ENCODE peak calls at places on chromosomes 12 and 14, in five cellular contexts. One of them, this sample, is unnamed.

GRCh38 chr12:121038861-121039654 is at the start of gene OASL:
- DNase-seq in AG04449: no peak
- DNase-seq in OCI-LY7: no peak
- DNase-seq in fibroblast of lung: peak; percentile 80
- DNase-seq in B cell: peak; percentile 49
- DNase-seq in this sample: no peak

GRCh38 chr14:93114713-93115068 is 1.0 kb downstream of the ITPK1 start:
- DNase-seq in AG04449: no peak
- DNase-seq in OCI-LY7: peak; percentile 32
- DNase-seq in fibroblast of lung: no peak
- DNase-seq in B cell: no peak
- DNase-seq in this sample: peak; percentile 18

GRCh38 chr12:52226446-52226845 is 6.6 kb upstream of the KRT7 start:
- DNase-seq in AG04449: no peak
- DNase-seq in OCI-LY7: no peak
- DNase-seq in fibroblast of lung: no peak
- DNase-seq in B cell: no peak
- DNase-seq in this sample: no peak

GRCh38 chr12:19561411-19561961 is 122.2 kb downstream of the AEBP2 start:
- DNase-seq in AG04449: no peak
- DNase-seq in OCI-LY7: no peak
- DNase-seq in fibroblast of lung: no peak
- DNase-seq in B cell: no peak
- DNase-seq in this sample: no peak

GRCh38 chr12:92561543-92561899 is 141.3 kb upstream of the PLEKHG7 start:
- DNase-seq in AG04449: peak; percentile 60
- DNase-seq in OCI-LY7: no peak
- DNase-seq in fibroblast of lung: peak; percentile 99
- DNase-seq in B cell: no peak
- DNase-seq in this sample: no peak

GRCh38 chr14:103023881-103024473 is 33.4 kb downstream of the CDC42BPB start:
- DNase-seq in AG04449: no peak
- DNase-seq in OCI-LY7: no peak
- DNase-seq in fibroblast of lung: peak; percentile 57
- DNase-seq in B cell: no peak
- DNase-seq in this sample: peak; percentile 55

GRCh38 chr14:50247245-50247644 is 15.9 kb upstream of the SOS2 start:
- DNase-seq in AG04449: no peak
- DNase-seq in OCI-LY7: no peak
- DNase-seq in fibroblast of lung: no peak
- DNase-seq in B cell: no peak
- DNase-seq in this sample: no peak

GRCh38 chr12:117100851-117101673 is 1.8 kb upstream of the TESC start:
- DNase-seq in AG04449: no peak
- DNase-seq in OCI-LY7: peak; percentile 9
- DNase-seq in fibroblast of lung: no peak
- DNase-seq in B cell: no peak
- DNase-seq in this sample: no peak

GRCh38 chr14:20719777-20720176 is 25.9 kb upstream of the EDDM3A start:
- DNase-seq in AG04449: no peak
- DNase-seq in OCI-LY7: no peak
- DNase-seq in fibroblast of lung: no peak
- DNase-seq in B cell: no peak
- DNase-seq in this sample: no peak

GRCh38 chr12:1928439-1929121 is 10.1 kb upstream of the CACNA2D4 start:
- DNase-seq in AG04449: no peak
- DNase-seq in OCI-LY7: no peak
- DNase-seq in fibroblast of lung: no peak
- DNase-seq in B cell: no peak
- DNase-seq in this sample: no peak

GRCh38 chr12:6367969-6368892 is 7.1 kb downstream of the SCNN1A start:
- DNase-seq in AG04449: no peak
- DNase-seq in OCI-LY7: peak; percentile 65
- DNase-seq in fibroblast of lung: no peak
- DNase-seq in B cell: no peak
- DNase-seq in this sample: no peak

GRCh38 chr12:6965026-6965661 is 5.3 kb downstream of the PHB2 start:
- DNase-seq in AG04449: no peak
- DNase-seq in OCI-LY7: peak; percentile 86
- DNase-seq in fibroblast of lung: peak; percentile 90
- DNase-seq in B cell: peak; percentile 90
- DNase-seq in this sample: peak; percentile 86

GRCh38 chr12:15152864-15153263 is 68.4 kb downstream of the RERG start:
- DNase-seq in AG04449: peak; percentile 10
- DNase-seq in OCI-LY7: no peak
- DNase-seq in fibroblast of lung: peak; percentile 83
- DNase-seq in B cell: no peak
- DNase-seq in this sample: no peak

GRCh38 chr12:115341442-115341841 is 657.5 kb upstream of the TBX3 start:
- DNase-seq in AG04449: peak; percentile 96
- DNase-seq in OCI-LY7: no peak
- DNase-seq in fibroblast of lung: peak; percentile 98
- DNase-seq in B cell: no peak
- DNase-seq in this sample: no peak

GRCh38 chr14:94775875-94776217 is 5.9 kb upstream of the GSC start:
- DNase-seq in AG04449: no peak
- DNase-seq in OCI-LY7: no peak
- DNase-seq in fibroblast of lung: no peak
- DNase-seq in B cell: no peak
- DNase-seq in this sample: no peak

GRCh38 chr12:3998968-3999792 is 126.0 kb upstream of the PARP11 start:
- DNase-seq in AG04449: no peak
- DNase-seq in OCI-LY7: no peak
- DNase-seq in fibroblast of lung: no peak
- DNase-seq in B cell: no peak
- DNase-seq in this sample: no peak

GRCh38 chr14:92603309-92604257 is 90.0 kb downstream of the RIN3 start:
- DNase-seq in AG04449: no peak
- DNase-seq in OCI-LY7: no peak
- DNase-seq in fibroblast of lung: peak; percentile 78
- DNase-seq in B cell: no peak
- DNase-seq in this sample: no peak

GRCh38 chr12:13405961-13406703 is 209.6 kb downstream of the EMP1 start:
- DNase-seq in AG04449: no peak
- DNase-seq in OCI-LY7: no peak
- DNase-seq in fibroblast of lung: no peak
- DNase-seq in B cell: no peak
- DNase-seq in this sample: no peak

GRCh38 chr14:30610719-30611388 is 11.3 kb upstream of the SCFD1 start:
- DNase-seq in AG04449: no peak
- DNase-seq in OCI-LY7: peak; percentile 18
- DNase-seq in fibroblast of lung: peak; percentile 92
- DNase-seq in B cell: no peak
- DNase-seq in this sample: peak; percentile 33

GRCh38 chr12:57983150-57983857 is 41.9 kb downstream of the ATP23 start:
- DNase-seq in AG04449: peak; percentile 16
- DNase-seq in OCI-LY7: peak; percentile 47
- DNase-seq in fibroblast of lung: peak; percentile 79
- DNase-seq in B cell: no peak
- DNase-seq in this sample: peak; percentile 55

GRCh38 chr14:94631536-94632304 is 19.5 kb downstream of the SERPINA3 start:
- DNase-seq in AG04449: no peak
- DNase-seq in OCI-LY7: no peak
- DNase-seq in fibroblast of lung: no peak
- DNase-seq in B cell: no peak
- DNase-seq in this sample: no peak

DNA sequence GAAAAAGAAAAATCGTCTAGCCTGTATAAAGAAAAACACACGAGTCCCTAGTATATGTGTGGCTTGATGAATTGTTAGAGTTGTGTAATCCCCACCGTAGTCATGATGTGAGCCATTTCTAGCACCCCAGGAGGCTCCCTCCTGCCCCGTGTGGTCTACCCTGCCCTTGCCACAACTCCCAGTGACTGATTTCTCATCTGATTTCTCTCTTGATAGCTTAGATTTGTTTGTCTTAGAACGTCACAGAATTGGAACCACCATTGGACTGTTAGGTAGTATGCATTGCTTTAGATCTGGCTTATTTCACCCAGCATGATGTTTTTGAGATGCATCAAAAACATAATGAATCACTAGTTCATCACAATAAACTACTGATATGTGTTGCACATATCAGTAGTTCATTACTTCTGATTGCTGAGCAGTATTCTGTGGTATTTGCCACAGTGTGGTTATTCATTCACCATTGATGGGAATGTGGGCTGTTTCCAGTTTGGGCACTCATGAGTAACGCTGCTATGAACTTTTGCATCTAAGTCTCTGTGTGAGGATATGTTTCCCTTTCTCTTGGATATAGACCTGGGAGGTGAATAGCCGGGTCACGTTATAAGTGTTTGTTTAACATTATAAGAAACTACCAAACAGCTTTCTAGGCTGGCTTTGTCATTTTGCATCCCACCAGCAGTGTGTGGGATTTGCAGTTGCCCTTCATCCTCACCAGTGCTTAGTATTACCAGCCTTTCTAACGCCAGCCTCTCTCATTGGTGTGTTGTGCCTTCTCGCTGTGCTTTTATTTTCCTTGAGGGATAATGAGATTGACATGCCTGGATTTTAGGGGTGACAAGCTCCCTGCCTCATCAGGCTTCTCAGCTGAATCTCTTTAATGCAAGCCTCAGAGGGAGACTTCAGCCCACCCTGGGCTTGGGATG is 31.9 kb upstream of the NCOR2 start:
- DNase-seq in AG04449: no peak
- DNase-seq in OCI-LY7: no peak
- DNase-seq in fibroblast of lung: peak; percentile 56
- DNase-seq in B cell: no peak
- DNase-seq in this sample: no peak
- TF ChIP-seq CTCF in AG04449: peak; percentile 25
- TF ChIP-seq CTCF in OCI-LY7: no peak
- TF ChIP-seq CTCF in fibroblast of lung: no peak
- TF ChIP-seq CTCF in B cell: no peak
- TF ChIP-seq CTCF in this sample: no peak

DNA sequence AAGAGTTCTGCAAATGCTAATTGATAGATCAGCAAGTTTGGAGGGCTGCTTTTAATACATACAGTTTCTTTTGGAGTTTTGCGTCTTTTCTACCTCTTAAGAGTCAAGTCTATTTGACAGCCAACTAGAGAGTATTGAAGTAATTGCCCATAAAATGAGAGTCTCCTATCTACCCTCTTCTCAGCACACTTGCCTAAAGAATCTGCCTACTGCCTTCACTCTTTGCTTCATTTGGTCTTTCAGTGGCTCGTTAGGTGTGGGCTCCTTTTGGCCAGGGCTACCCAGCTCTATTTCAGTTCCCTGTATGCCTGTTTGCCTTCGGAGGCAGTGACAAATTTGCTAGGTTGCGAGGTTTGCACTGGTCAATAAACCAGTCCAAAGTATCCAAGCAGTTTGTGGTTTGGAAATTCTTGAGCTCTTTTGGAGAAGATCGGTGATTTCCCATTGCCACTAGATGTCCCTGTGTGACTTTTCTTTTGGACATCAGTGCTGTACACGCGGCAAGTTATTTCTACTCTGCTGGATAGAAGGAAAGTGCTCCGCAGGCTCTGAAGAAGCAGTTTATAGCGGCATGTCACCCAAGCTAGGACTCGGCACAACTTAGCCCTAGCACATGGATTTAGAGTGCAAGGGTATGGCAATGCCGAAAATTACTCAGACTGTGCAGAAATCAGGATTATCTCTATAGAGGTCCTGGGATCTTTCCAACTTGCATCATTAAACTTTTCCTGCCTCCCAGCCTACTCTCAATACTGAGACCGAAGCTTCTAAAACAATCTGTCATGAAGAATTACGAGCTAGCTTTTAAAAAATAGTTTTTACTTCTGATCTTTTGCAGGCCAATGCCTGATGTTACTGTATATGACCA is 38.6 kb downstream of the MGST1 start:
- DNase-seq in AG04449: peak; percentile 16
- DNase-seq in OCI-LY7: peak; percentile 14
- DNase-seq in fibroblast of lung: peak; percentile 84
- DNase-seq in B cell: no peak
- DNase-seq in this sample: peak; percentile 21
- TF ChIP-seq CTCF in AG04449: peak; percentile 28
- TF ChIP-seq CTCF in OCI-LY7: peak; percentile 64
- TF ChIP-seq CTCF in fibroblast of lung: peak; percentile 60
- TF ChIP-seq CTCF in B cell: no peak
- TF ChIP-seq CTCF in this sample: no peak

DNA sequence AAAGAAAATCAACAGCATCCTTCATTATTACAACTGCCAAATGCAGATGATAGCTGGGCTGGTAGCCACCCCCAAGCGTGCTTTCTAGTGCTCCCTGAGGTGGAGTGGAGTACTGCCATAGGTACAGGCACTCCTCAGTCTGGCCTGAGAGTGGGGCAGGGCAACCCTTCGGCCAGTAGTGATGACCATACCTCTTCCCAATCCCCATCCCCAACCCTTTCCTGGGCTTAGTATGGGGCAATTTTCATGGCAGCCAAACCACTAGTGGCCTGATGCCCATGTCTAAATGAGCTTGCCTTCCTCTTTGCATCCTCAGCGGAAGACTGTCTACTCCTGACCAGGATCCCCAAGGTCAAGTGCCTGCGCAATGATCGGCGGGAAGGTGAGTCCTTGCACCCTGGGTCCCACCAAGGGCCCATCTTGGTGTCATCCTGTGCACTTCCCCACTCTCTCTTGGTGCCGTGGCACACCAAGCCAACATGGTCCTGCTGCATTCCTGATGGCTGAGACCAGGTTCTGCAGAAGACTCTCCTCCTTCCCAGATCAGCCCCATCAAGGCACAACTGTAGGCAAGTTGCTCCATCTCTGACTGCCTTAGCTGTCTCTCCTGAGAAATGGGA is 65.8 kb downstream of the GALNT16 start:
- DNase-seq in AG04449: no peak
- DNase-seq in OCI-LY7: no peak
- DNase-seq in fibroblast of lung: no peak
- DNase-seq in B cell: no peak
- DNase-seq in this sample: peak; percentile 15
- TF ChIP-seq CTCF in AG04449: no peak
- TF ChIP-seq CTCF in OCI-LY7: peak; percentile 37
- TF ChIP-seq CTCF in fibroblast of lung: no peak
- TF ChIP-seq CTCF in B cell: no peak
- TF ChIP-seq CTCF in this sample: no peak

DNA sequence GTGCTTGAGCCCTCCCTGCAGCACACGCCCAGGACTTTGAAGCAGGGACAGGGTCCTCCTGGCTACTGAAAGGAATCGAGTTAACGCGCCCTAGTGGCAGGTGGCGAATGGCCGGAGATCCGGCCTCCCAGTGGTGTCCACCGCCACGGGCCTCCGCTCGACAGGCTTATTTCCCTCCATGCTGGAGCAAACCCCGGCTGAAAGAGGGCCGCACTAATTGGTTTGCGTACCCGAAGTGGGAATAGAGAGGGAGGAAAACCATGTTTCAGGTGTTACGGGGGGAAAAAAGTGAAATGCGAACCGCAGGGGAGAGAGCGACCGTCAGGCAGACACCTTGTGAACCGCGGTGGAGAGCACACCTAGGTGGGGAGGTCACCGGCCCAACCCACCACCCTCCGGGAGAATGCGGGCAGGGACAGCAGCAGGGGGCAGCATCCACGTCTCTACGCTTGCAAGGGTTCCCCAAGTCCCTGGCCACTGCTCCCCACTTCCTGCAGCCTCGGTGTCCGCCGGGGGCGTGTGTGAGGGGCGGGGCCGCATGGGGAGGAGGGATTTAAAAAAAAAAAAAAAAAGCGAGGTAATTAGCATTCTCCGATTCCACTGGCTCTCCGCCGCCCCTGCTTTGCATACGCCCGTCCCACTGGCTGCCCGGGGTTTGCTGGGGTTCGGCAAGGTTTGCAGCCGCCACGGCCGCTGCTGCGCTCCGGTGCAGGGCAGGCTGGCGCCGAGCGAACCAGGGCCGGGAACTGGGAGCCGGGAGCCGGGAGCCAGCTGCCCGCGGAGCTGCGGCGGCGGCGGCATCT is 224.6 kb upstream of the CRY1 start:
- DNase-seq in AG04449: peak; percentile 41
- DNase-seq in OCI-LY7: no peak
- DNase-seq in fibroblast of lung: peak; percentile 75
- DNase-seq in B cell: no peak
- DNase-seq in this sample: peak; percentile 86
- TF ChIP-seq CTCF in AG04449: no peak
- TF ChIP-seq CTCF in OCI-LY7: no peak
- TF ChIP-seq CTCF in fibroblast of lung: no peak
- TF ChIP-seq CTCF in B cell: no peak
- TF ChIP-seq CTCF in this sample: peak; percentile 34

This sample was measured in endothelial cell.